ENCODE peak calls at places on chromosomes 12 and 14, in five cellular contexts. Y, T, F, U and D are unnamed samples.

GRCh38 chr12:55687746-55688145 is 20.0 kb downstream of the ITGA7 start:
- DNase-seq in T (no peak), F (no peak), U (no peak), Y (no peak), D (no peak)

GRCh38 chr12:18400186-18400585 is 138.9 kb downstream of the PIK3C2G start:
- DNase-seq in F (no peak), T (no peak), Y (no peak), U (no peak), D (peak; percentile 54)

GRCh38 chr12:91777268-91777997 is 368.2 kb downstream of the BTG1 start:
- DNase-seq in F (no peak), Y (peak; percentile 39), T (no peak), U (no peak), D (peak; percentile 16)

GRCh38 chr14:67940894-67941455 is 121.4 kb downstream of the RAD51B start:
- DNase-seq in T (no peak), Y (no peak), U (peak; percentile 13), F (peak; percentile 50), D (peak; percentile 36)

GRCh38 chr14:80211143-80212024 is at the start of gene DIO2:
- DNase-seq in F (peak; percentile 42), Y (peak; percentile 11), U (peak; percentile 43), T (peak; percentile 34), D (no peak)

GRCh38 chr14:41605550-41606248 is 977 bp upstream of the LRFN5 start:
- DNase-seq in F (peak; percentile 57), T (no peak), U (no peak), Y (peak; percentile 56), D (no peak)

GRCh38 chr14:71355324-71356201 is 448.3 kb downstream of the PCNX1 start:
- DNase-seq in Y (peak; percentile 29), F (peak; percentile 69), T (no peak), U (peak; percentile 45), D (no peak)

GRCh38 chr14:99441157-99441870 is 39.3 kb downstream of the SETD3 start:
- DNase-seq in Y (peak; percentile 39), F (no peak), T (no peak), U (no peak), D (no peak)

GRCh38 chr12:94561943-94562411 is 88.4 kb downstream of the TMCC3 start:
- DNase-seq in Y (no peak), T (peak; percentile 66), U (peak; percentile 11), F (peak; percentile 45), D (no peak)

GRCh38 chr12:20220339-20220738 is 148.0 kb upstream of the PDE3A start:
- DNase-seq in Y (peak; percentile 5), U (no peak), T (no peak), F (no peak), D (peak; percentile 38)

GRCh38 chr14:103074699-103075341 is 9.2 kb upstream of the LBHD2 start:
- DNase-seq in T (peak; percentile 71), Y (peak; percentile 75), F (no peak), U (peak; percentile 82), D (no peak)

GRCh38 chr12:2691001-2691339 is 103.8 kb upstream of the FKBP4 start:
- DNase-seq in T (no peak), F (peak; percentile 60), U (no peak), Y (peak; percentile 57), D (no peak)

GRCh38 chr12:45369065-45369464 is 153.2 kb downstream of the ANO6 start:
- DNase-seq in T (no peak), F (no peak), U (no peak), Y (peak; percentile 43), D (peak; percentile 63)

GRCh38 chr14:103656758-103657133 is 27.7 kb downstream of the KLC1 start:
- DNase-seq in T (no peak), Y (no peak), U (no peak), F (no peak), D (no peak)

GRCh38 chr12:57085999-57086950 is 2.6 kb upstream of the NAB2 start:
- DNase-seq in U (peak; percentile 80), T (no peak), Y (peak; percentile 90), F (peak; percentile 76), D (peak; percentile 66)

GRCh38 chr12:93203361-93203760 is 174.4 kb upstream of the NUDT4 start:
- DNase-seq in Y (no peak), F (no peak), U (no peak), T (no peak), D (no peak)

GRCh38 chr12:84397279-84397678 is 515.3 kb downstream of the SLC6A15 start:
- DNase-seq in F (no peak), U (no peak), Y (no peak), T (no peak), D (no peak)

GRCh38 chr12:67477682-67478265 is 170.8 kb upstream of the DYRK2 start:
- DNase-seq in U (no peak), F (no peak), Y (no peak), T (no peak), D (no peak)

GRCh38 chr12:117113231-117113630 is 14.0 kb upstream of the TESC start:
- DNase-seq in T (no peak), U (no peak), F (no peak), Y (no peak), D (no peak)

GRCh38 chr12:97630875-97631274 is 168.3 kb downstream of the RMST start:
- DNase-seq in T (no peak), Y (no peak), F (no peak), U (no peak), D (no peak)

GRCh38 chr12:54984602-54985376 is at the start of gene TESPA1:
- DNase-seq in Y (no peak), U (peak; percentile 59), T (no peak), F (peak; percentile 55), D (no peak)

GRCh38 chr12:21659383-21659782 is 1.7 kb upstream of the LDHB start:
- DNase-seq in T (no peak), Y (no peak), U (no peak), F (no peak), D (no peak)

GRCh38 chr12:58886474-58886873 is 33.8 kb downstream of the LRIG3 start:
- DNase-seq in U (no peak), F (no peak), Y (no peak), T (no peak), D (no peak)

GRCh38 chr12:80044694-80045046 is 54.7 kb upstream of the OTOGL start:
- DNase-seq in F (no peak), U (no peak), T (no peak), Y (no peak), D (peak; percentile 87)

GRCh38 chr12:81863406-81863805 is 104.3 kb upstream of the PPFIA2 start:
- DNase-seq in F (no peak), U (no peak), T (no peak), Y (no peak), D (peak; percentile 76)

GRCh38 chr14:104656014-104656714 is 33.3 kb upstream of the INF2 start:
- DNase-seq in Y (no peak), F (no peak), T (no peak), U (no peak), D (no peak)

GRCh38 chr12:47360771-47361388 is 281.1 kb upstream of the AMIGO2 start:
- DNase-seq in U (peak; percentile 15), F (no peak), T (no peak), Y (no peak), D (no peak)

GRCh38 chr12:80189241-80189640 is 89.9 kb downstream of the OTOGL start:
- DNase-seq in F (no peak), Y (no peak), T (no peak), U (no peak), D (peak; percentile 61)

GRCh38 chr12:25887367-25887766 is 71.1 kb upstream of the RASSF8 start:
- DNase-seq in Y (no peak), U (no peak), T (no peak), F (no peak), D (no peak)

GRCh38 chr12:94172031-94172430 is 23.7 kb downstream of the PLXNC1 start:
- DNase-seq in F (no peak), T (no peak), Y (no peak), U (no peak), D (peak; percentile 65)

GRCh38 chr14:74941676-74942097 is 13.7 kb downstream of the PGF start:
- DNase-seq in U (no peak), F (peak; percentile 42), Y (peak; percentile 53), T (no peak), D (peak; percentile 52)

DNA sequence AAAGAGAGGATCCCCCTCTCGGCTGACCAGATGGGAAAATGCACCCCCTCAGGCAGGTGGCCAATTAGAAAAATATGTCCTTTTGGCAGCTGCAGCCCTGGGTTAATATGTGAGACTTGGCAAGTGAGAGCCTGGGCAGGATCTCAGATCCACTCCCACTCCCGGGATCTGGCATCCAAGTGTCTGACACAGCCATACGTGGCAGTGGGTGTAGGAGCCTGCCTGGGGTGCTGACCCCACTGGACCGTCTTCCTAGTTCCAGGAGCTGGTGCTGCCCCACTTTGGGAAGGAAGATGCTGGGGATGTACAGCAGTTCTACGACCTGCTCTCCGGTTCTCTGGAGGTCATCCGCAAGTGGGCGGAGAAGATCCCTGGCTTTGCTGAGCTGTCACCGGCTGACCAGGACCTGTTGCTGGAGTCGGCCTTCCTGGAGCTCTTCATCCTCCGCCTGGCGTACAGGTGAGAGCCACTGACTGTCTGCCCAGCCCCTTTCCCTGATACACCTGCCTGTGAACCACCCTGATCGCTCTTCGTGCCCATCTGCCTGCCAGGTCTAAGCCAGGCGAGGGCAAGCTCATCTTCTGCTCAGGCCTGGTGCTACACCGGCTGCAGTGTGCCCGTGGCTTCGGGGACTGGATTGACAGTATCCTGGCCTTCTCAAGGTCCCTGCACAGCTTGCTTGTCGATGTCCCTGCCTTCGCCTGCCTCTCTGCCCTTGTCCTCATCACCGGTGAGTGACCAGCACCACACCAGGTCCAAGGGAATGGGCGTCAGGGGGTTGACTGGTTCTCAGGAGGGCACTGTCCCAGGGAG is 5.8 kb downstream of the NR4A1 start:
- DNase-seq in Y (peak; percentile 20), F (peak; percentile 49), T (peak; percentile 36), U (peak; percentile 26), D (no peak)
- H3K4me3 ChIP-seq in Y (no peak overlapping the region), F (no peak overlapping the region), T (no peak overlapping the region), U (no peak overlapping the region), D (no peak overlapping the region)

DNA sequence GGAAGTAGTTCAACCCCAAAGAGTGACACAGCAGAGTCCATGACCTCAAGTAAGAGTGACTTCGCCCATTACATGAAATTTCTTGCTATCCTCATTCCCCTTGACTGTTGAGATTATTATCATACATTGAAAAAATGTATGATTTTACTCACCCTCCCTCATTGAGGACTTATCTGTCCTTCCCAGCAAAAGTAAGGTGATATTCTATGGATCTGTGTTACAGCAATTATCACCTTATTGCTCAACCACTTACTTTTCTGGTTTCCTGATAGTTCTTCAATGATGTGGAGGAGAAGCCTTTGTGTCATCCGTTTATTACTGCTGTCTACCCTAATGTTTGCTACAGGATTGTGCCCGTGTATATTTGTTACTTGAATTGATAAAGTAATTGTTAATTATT is 306.2 kb downstream of the TRHDE start:
- DNase-seq in U (no peak), F (no peak), T (no peak), Y (no peak), D (no peak)
- H3K27me3 ChIP-seq in U (no peaks in the 10 kb centered on the region), F (no peaks in the 10 kb centered on the region), T (no peaks in the 10 kb centered on the region), Y (no peaks in the 10 kb centered on the region), D (no peaks in the 10 kb centered on the region)

DNA sequence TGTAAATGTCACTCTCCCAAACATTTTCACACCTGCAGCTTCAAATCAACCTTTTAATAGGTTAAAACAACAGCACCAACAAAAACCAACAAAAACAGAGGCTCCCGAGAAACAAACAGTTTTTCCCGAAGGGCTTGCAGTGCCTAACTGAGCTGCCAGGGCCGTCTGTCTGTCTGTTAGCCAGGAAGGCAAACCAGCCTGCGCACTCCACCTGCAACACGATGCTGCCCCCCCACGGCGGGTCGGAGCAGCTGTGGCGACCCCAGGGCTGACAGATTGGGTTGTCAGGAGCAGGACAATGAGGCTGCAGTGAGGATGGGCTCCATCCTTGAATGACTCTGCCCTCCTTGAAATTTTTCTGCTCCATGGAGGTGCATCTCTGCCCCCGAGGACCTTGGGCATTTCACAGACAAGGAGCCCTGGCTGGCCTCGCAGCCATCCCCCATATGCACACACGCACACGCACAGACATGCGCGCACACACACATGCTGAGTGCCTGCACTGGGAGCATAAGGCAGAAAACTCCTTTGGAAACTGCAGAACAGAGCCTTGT is 2.6 kb downstream of the RTL1 start:
- DNase-seq in F (peak; percentile 54), Y (peak; percentile 80), U (no peak), T (peak; percentile 30), D (no peak)
- TF ChIP-seq CTCF in F (no peak), Y (peak; percentile 69), U (peak; percentile 24), T (no peak), D (peak; percentile 48)

GRCh38 chr12:569091-569676 is 94.1 kb downstream of the NINJ2 start:
- DNase-seq in Y (no peak), T (no peak), F (no peak), U (no peak), D (no peak)
- H3K4me3 ChIP-seq in Y (no peak overlapping the region), T (peak overlapping the region; percentile 59), F (no peak overlapping the region), U (peak overlapping the region; percentile 63), D (no peak overlapping the region)